ENCODE peak calls at places on chromosomes 3 and 15, in ten cellular contexts. C, K, J, L, M, A, T, O, N and F are unnamed samples.
A peak's percentile ranks its signal among the peaks of the same experiment; 100 is the strongest.

GRCh38 chr3:133926736-133927542 is 31.3 kb upstream of the RAB6B start:
- DNase-seq in C (no peak), K (no peak), J (peak; percentile 45), L (no peak), M (no peak), A (no peak), T (no peak), O (peak; percentile 16), N (peak; percentile 89), F (no peak)

GRCh38 chr3:9153763-9154601 is 95.5 kb downstream of the SRGAP3 start:
- DNase-seq in C (peak; percentile 84), K (peak; percentile 79), J (no peak), L (no peak), M (no peak), A (peak; percentile 65), T (no peak), O (no peak), N (no peak), F (no peak)

GRCh38 chr15:101025116-101025885 is 106.1 kb downstream of the LRRK1 start:
- DNase-seq in C (peak; percentile 48), K (no peak), J (no peak), L (no peak), M (peak; percentile 1), A (no peak), T (no peak), O (no peak), N (peak; percentile 39), F (no peak)

GRCh38 chr15:52462806-52463360 is 65.8 kb downstream of the MYO5A start:
- DNase-seq in C (no peak), K (no peak), J (no peak), L (no peak), M (no peak), A (no peak), T (no peak), O (no peak), N (no peak), F (no peak)

GRCh38 chr15:96274087-96274440 is 56.4 kb upstream of the NR2F2 start:
- DNase-seq in C (no peak), K (no peak), J (no peak), L (no peak), M (no peak), A (no peak), T (no peak), O (no peak), N (no peak), F (no peak)

GRCh38 chr3:46719735-46720271 is 2.1 kb upstream of the PRSS50 start:
- DNase-seq in C (peak; percentile 32), K (no peak), J (no peak), L (no peak), M (no peak), A (no peak), T (peak; percentile 3), O (no peak), N (peak; percentile 89), F (no peak)

GRCh38 chr3:190122198-190122771 is 1.6 kb upstream of the P3H2 start:
- DNase-seq in C (no peak), K (no peak), J (no peak), L (no peak), M (no peak), A (no peak), T (no peak), O (no peak), N (no peak), F (no peak)

GRCh38 chr15:89633585-89633984 is 21.7 kb downstream of the KIF7 start:
- DNase-seq in C (no peak), K (no peak), J (no peak), L (no peak), M (no peak), A (no peak), T (peak; percentile 13), O (no peak), N (no peak), F (no peak)

GRCh38 chr3:183895296-183895695 is 10.6 kb upstream of the PARL start:
- DNase-seq in C (no peak), K (peak; percentile 26), J (peak; percentile 84), L (peak; percentile 65), M (peak; percentile 31), A (peak; percentile 32), T (no peak), O (peak; percentile 79), N (no peak), F (no peak)

GRCh38 chr3:30222436-30222835 is 384.0 kb upstream of the TGFBR2 start:
- DNase-seq in C (no peak), K (no peak), J (no peak), L (no peak), M (no peak), A (no peak), T (no peak), O (no peak), N (no peak), F (no peak)
- TF ChIP-seq EP300 in C (no peak), K (no peak), J (no peak), L (no peak), M (no peak), A (no peak), T (no peak), O (no peak), N (no peak), F (no peak)

DNA sequence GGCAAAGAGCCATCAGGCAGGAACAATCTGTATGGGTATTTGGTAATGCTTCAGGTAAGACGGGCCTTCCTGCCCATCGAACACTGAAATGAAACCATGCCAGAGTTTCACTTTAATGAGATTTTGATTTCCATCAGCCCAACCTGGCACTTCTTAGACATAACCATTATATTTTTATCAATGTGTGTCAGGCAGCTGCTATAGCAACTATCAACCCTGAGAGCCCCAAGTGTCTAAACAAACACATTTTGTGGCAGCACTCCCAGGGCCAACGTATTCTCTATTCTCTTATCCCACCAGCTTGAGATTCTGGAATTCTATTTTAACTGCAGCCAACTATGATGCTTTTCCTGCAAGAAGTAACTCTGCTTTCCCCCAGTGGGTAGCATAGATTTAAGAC is 211.0 kb downstream of the STT3B start:
- DNase-seq in C (no peak), K (no peak), J (no peak), L (no peak), M (no peak), A (no peak), T (no peak), O (no peak), N (no peak), F (no peak)
- H3K4me3 ChIP-seq in C (no peak overlapping the region), K (no peak overlapping the region), J (no peak overlapping the region), L (no peak overlapping the region), M (no peak overlapping the region), A (no peak overlapping the region), T (no peak overlapping the region), O (no peak overlapping the region), N (no peak overlapping the region), F (no peak overlapping the region)

GRCh38 chr15:31332020-31332680 is 5.5 kb downstream of the KLF13 start:
- DNase-seq in C (no peak), K (no peak), J (peak; percentile 71), L (no peak), M (no peak), A (no peak), T (no peak), O (no peak), N (no peak), F (no peak)
- TF ChIP-seq EP300 in C (no peak), K (no peak), J (no peak), L (no peak), M (no peak), A (no peak), T (no peak), O (no peak), N (no peak), F (no peak)

DNA sequence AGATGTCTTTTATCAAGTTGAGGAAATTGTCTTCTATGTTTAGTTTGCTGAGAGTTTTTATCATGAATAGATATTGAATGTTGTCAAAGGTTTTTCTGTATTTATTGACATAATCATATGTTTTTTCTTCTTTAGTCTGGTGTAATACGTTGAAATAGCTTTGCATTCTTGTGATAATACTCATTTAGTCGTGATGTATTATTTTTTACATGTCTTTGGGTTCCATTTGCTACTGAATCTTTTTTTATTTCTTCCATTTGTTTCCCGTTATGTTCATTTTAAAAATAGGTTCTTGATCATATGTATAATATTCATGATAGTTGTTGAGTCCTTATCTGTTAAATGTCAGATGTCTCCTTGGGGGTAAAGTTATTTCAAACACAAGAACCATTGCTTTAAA is 8.1 kb downstream of the AKAP13 start:
- DNase-seq in C (no peak), K (no peak), J (no peak), L (no peak), M (no peak), A (no peak), T (no peak), O (no peak), N (no peak), F (no peak)
- H3K4me3 ChIP-seq in C (no peak overlapping the region), K (no peak overlapping the region), J (no peak overlapping the region), L (no peak overlapping the region), M (no peak overlapping the region), A (no peak overlapping the region), T (no peak overlapping the region), O (no peak overlapping the region), N (no peak overlapping the region), F (no peak overlapping the region)

GRCh38 chr15:70569718-70570231 is 193.6 kb downstream of the UACA start:
- DNase-seq in C (no peak), K (no peak), J (no peak), L (peak; percentile 37), M (no peak), A (no peak), T (no peak), O (no peak), N (no peak), F (no peak)
- TF ChIP-seq EP300 in C (no peak), K (no peak), J (no peak), L (no peak), M (no peak), A (no peak), T (no peak), O (no peak), N (no peak), F (no peak)

GRCh38 chr3:39148116-39149058 is 5.0 kb downstream of the CSRNP1 start:
- DNase-seq in C (no peak), K (no peak), J (no peak), L (no peak), M (peak; percentile 52), A (no peak), T (no peak), O (peak; percentile 54), N (no peak), F (no peak)
- H3K4me3 ChIP-seq in C (no peak overlapping the region), K (peak overlapping the region; percentile 10), J (no peak overlapping the region), L (peak overlapping the region; percentile 18), M (peak overlapping the region; percentile 32), A (no peak overlapping the region), T (peak overlapping the region; percentile 85), O (peak overlapping the region; percentile 5), N (peak overlapping the region; percentile 48), F (peak overlapping the region; percentile 65)